ENCODE peak calls at places on chromosome 20, in ten cellular contexts. D, Q, S, G, M, U, O, W, B and P are unnamed samples.

GRCh38 chr20:32789896-32790750 is 27.9 kb downstream of the DNMT3B start:
- DNase-seq in W (peak), Q (peak), S (peak), U (peak), G (peak), O (peak), M (peak), D (peak), B (peak), P (peak)

GRCh38 chr20:38842558-38842981 is 37.1 kb downstream of the PPP1R16B start:
- DNase-seq in B (no peak), Q (no peak), O (no peak), D (no peak), U (no peak), W (peak), S (no peak), G (no peak), M (no peak), P (no peak)

GRCh38 chr20:43666376-43667328 is at the start of gene MYBL2:
- DNase-seq in O (peak), W (peak), D (peak), S (peak), Q (peak), G (no peak), B (peak), U (peak), M (no peak), P (peak)

GRCh38 chr20:23127506-23128279 is 41.6 kb upstream of the CD93 start:
- DNase-seq in S (no peak), M (no peak), W (no peak), U (no peak), O (peak), D (no peak), G (no peak), Q (no peak), B (no peak), P (no peak)

GRCh38 chr20:56032251-56032650 is 26.9 kb upstream of the CBLN4 start:
- DNase-seq in S (peak), W (no peak), G (no peak), U (no peak), B (no peak), Q (no peak), M (no peak), D (peak), O (no peak), P (peak)

GRCh38 chr20:50577175-50578018 is 67.2 kb downstream of the PTPN1 start:
- DNase-seq in O (no peak), M (no peak), W (no peak), D (peak), G (no peak), U (no peak), Q (no peak), B (peak), S (no peak), P (no peak)

GRCh38 chr20:5688431-5688972 is 61.7 kb upstream of the SHLD1 start:
- DNase-seq in M (no peak), W (peak), S (no peak), D (no peak), B (no peak), Q (no peak), G (no peak), U (no peak), O (peak), P (no peak)

GRCh38 chr20:62272200-62272599 is 30.6 kb upstream of the ADRM1 start:
- DNase-seq in M (no peak), G (no peak), B (no peak), W (no peak), O (no peak), D (no peak), S (no peak), U (no peak), Q (no peak), P (no peak)

GRCh38 chr20:26208296-26209091 is 511.8 kb upstream of the ZNF337 start:
- DNase-seq in U (peak), Q (peak), M (no peak), O (peak), W (no peak), S (no peak), G (no peak), D (peak), B (no peak), P (no peak)

GRCh38 chr20:37690626-37691369 is 3.0 kb upstream of the CTNNBL1 start:
- DNase-seq in D (no peak), G (no peak), O (no peak), S (no peak), M (no peak), B (no peak), U (no peak), W (no peak), Q (no peak), P (no peak)

GRCh38 chr20:4891364-4891763 is 109.9 kb downstream of the SLC23A2 start:
- DNase-seq in U (no peak), G (no peak), M (no peak), D (no peak), B (no peak), O (no peak), Q (no peak), W (no peak), S (no peak), P (no peak)

GRCh38 chr20:50504231-50504823 is 5.9 kb upstream of the PTPN1 start:
- DNase-seq in W (no peak), G (no peak), Q (peak), S (peak), U (no peak), M (no peak), O (no peak), D (peak), B (no peak), P (no peak)

GRCh38 chr20:4848041-4848440 is 126.3 kb downstream of the PRND start:
- DNase-seq in O (no peak), G (no peak), B (no peak), M (no peak), Q (no peak), D (no peak), W (no peak), S (no peak), U (no peak), P (no peak)

GRCh38 chr20:43590036-43590391 is 723 bp upstream of the IFT52 start:
- DNase-seq in G (no peak), B (no peak), U (no peak), W (no peak), D (no peak), M (no peak), Q (no peak), S (no peak), O (no peak), P (no peak)

GRCh38 chr20:53001502-53002301 is 29.5 kb downstream of the TSHZ2 start:
- DNase-seq in G (no peak), W (no peak), Q (no peak), S (no peak), O (no peak), D (no peak), B (no peak), U (no peak), M (no peak), P (no peak)

GRCh38 chr20:50491926-50492634 is 18.1 kb upstream of the PTPN1 start:
- DNase-seq in M (no peak), G (peak), Q (no peak), U (no peak), B (no peak), W (no peak), D (peak), O (no peak), S (peak), P (no peak)

GRCh38 chr20:50133041-50133440 is 20.1 kb upstream of the UBE2V1 start:
- DNase-seq in W (no peak), O (no peak), B (no peak), M (no peak), D (no peak), S (no peak), G (no peak), U (no peak), Q (no peak), P (no peak)

GRCh38 chr20:37986063-37986858 is 47.0 kb downstream of the TTI1 start:
- DNase-seq in M (no peak), U (no peak), O (no peak), D (no peak), W (no peak), G (no peak), S (no peak), Q (no peak), B (no peak), P (no peak)

GRCh38 chr20:25739615-25740320 is 43.1 kb upstream of the ZNF337 start:
- DNase-seq in O (no peak), G (no peak), D (peak), U (no peak), S (peak), W (no peak), B (no peak), Q (peak), M (no peak), P (no peak)

GRCh38 chr20:10171864-10172751 is 46.5 kb upstream of the SNAP25 start:
- DNase-seq in O (peak), G (no peak), M (no peak), W (no peak), U (peak), B (peak), D (peak), Q (peak), S (peak), P (peak)